ENCODE peak calls at places on chromosome 9, in seven cellular contexts. One of them, this sample, is unnamed.

GRCh38 chr9:93114169-93114983 is 18.4 kb downstream of the CARD19 start:
- DNase-seq in neuronal stem cell: no peak
- DNase-seq in IMR-90: no peak
- DNase-seq in mesenchymal stem cell: no peak
- DNase-seq in H9: no peak
- DNase-seq in trophoblast cell: no peak
- DNase-seq in mesendoderm: peak
- DNase-seq in this sample: no peak

GRCh38 chr9:83062653-83063527 is at the start of gene RASEF:
- DNase-seq in neuronal stem cell: peak
- DNase-seq in IMR-90: no peak
- DNase-seq in mesenchymal stem cell: peak
- DNase-seq in H9: peak
- DNase-seq in trophoblast cell: peak
- DNase-seq in mesendoderm: peak
- DNase-seq in this sample: peak

GRCh38 chr9:107351382-107352045 is 68.4 kb downstream of the RAD23B start:
- DNase-seq in neuronal stem cell: no peak
- DNase-seq in IMR-90: no peak
- DNase-seq in mesenchymal stem cell: no peak
- DNase-seq in H9: no peak
- DNase-seq in trophoblast cell: peak
- DNase-seq in mesendoderm: peak
- DNase-seq in this sample: no peak

GRCh38 chr9:520315-520714 is 305.6 kb downstream of the DOCK8 start:
- DNase-seq in neuronal stem cell: no peak
- DNase-seq in IMR-90: no peak
- DNase-seq in mesenchymal stem cell: no peak
- DNase-seq in H9: no peak
- DNase-seq in trophoblast cell: no peak
- DNase-seq in mesendoderm: no peak
- DNase-seq in this sample: no peak

GRCh38 chr9:8627944-8628679 is 828.5 kb upstream of the DMAC1 start:
- DNase-seq in neuronal stem cell: no peak
- DNase-seq in IMR-90: no peak
- DNase-seq in mesenchymal stem cell: no peak
- DNase-seq in H9: no peak
- DNase-seq in trophoblast cell: no peak
- DNase-seq in mesendoderm: no peak
- DNase-seq in this sample: no peak

GRCh38 chr9:76873056-76873792 is 32.7 kb downstream of the PRUNE2 start:
- DNase-seq in neuronal stem cell: peak
- DNase-seq in IMR-90: no peak
- DNase-seq in mesenchymal stem cell: no peak
- DNase-seq in H9: peak
- DNase-seq in trophoblast cell: no peak
- DNase-seq in mesendoderm: peak
- DNase-seq in this sample: no peak

GRCh38 chr9:129608561-129609481 is 12.1 kb downstream of the C9orf50 start:
- DNase-seq in neuronal stem cell: no peak
- DNase-seq in IMR-90: no peak
- DNase-seq in mesenchymal stem cell: no peak
- DNase-seq in H9: no peak
- DNase-seq in trophoblast cell: peak
- DNase-seq in mesendoderm: no peak
- DNase-seq in this sample: no peak

GRCh38 chr9:18555105-18555883 is 81.3 kb downstream of the ADAMTSL1 start:
- DNase-seq in neuronal stem cell: no peak
- DNase-seq in IMR-90: no peak
- DNase-seq in mesenchymal stem cell: no peak
- DNase-seq in H9: no peak
- DNase-seq in trophoblast cell: no peak
- DNase-seq in mesendoderm: no peak
- DNase-seq in this sample: no peak

GRCh38 chr9:88196456-88196855 is 58.2 kb upstream of the SPATA31C2 start:
- DNase-seq in neuronal stem cell: no peak
- DNase-seq in IMR-90: no peak
- DNase-seq in mesenchymal stem cell: peak
- DNase-seq in H9: no peak
- DNase-seq in trophoblast cell: peak
- DNase-seq in mesendoderm: no peak
- DNase-seq in this sample: no peak

GRCh38 chr9:37032713-37033112 is 1.4 kb downstream of the PAX5 start:
- DNase-seq in neuronal stem cell: no peak
- DNase-seq in IMR-90: no peak
- DNase-seq in mesenchymal stem cell: no peak
- DNase-seq in H9: no peak
- DNase-seq in trophoblast cell: no peak
- DNase-seq in mesendoderm: no peak
- DNase-seq in this sample: no peak

GRCh38 chr9:128689293-128689770 is 310 bp downstream of the SET start:
- DNase-seq in neuronal stem cell: no peak
- DNase-seq in IMR-90: no peak
- DNase-seq in mesenchymal stem cell: peak
- DNase-seq in H9: peak
- DNase-seq in trophoblast cell: peak
- DNase-seq in mesendoderm: no peak
- DNase-seq in this sample: no peak

GRCh38 chr9:38068616-38068865 is 486 bp downstream of the SHB start:
- DNase-seq in neuronal stem cell: no peak
- DNase-seq in IMR-90: peak
- DNase-seq in mesenchymal stem cell: peak
- DNase-seq in H9: no peak
- DNase-seq in trophoblast cell: peak
- DNase-seq in mesendoderm: no peak
- DNase-seq in this sample: no peak

GRCh38 chr9:137833721-137834613 is 43.6 kb upstream of the CACNA1B start:
- DNase-seq in neuronal stem cell: no peak
- DNase-seq in IMR-90: no peak
- DNase-seq in mesenchymal stem cell: no peak
- DNase-seq in H9: no peak
- DNase-seq in trophoblast cell: no peak
- DNase-seq in mesendoderm: no peak
- DNase-seq in this sample: no peak

GRCh38 chr9:98142182-98142924 is 23.3 kb upstream of the TRIM14 start:
- DNase-seq in neuronal stem cell: no peak
- DNase-seq in IMR-90: no peak
- DNase-seq in mesenchymal stem cell: no peak
- DNase-seq in H9: no peak
- DNase-seq in trophoblast cell: peak
- DNase-seq in mesendoderm: peak
- DNase-seq in this sample: no peak

GRCh38 chr9:76704601-76705204 is 59.5 kb upstream of the PCA3 start:
- DNase-seq in neuronal stem cell: peak
- DNase-seq in IMR-90: peak
- DNase-seq in mesenchymal stem cell: peak
- DNase-seq in H9: no peak
- DNase-seq in trophoblast cell: peak
- DNase-seq in mesendoderm: peak
- DNase-seq in this sample: peak

GRCh38 chr9:130425741-130426466 is 18.9 kb upstream of the ASS1 start:
- DNase-seq in neuronal stem cell: no peak
- DNase-seq in IMR-90: no peak
- DNase-seq in mesenchymal stem cell: no peak
- DNase-seq in H9: peak
- DNase-seq in trophoblast cell: no peak
- DNase-seq in mesendoderm: no peak
- DNase-seq in this sample: no peak

GRCh38 chr9:21549251-21549765 is 67.2 kb upstream of the IFNE start:
- DNase-seq in neuronal stem cell: no peak
- DNase-seq in IMR-90: peak
- DNase-seq in mesenchymal stem cell: no peak
- DNase-seq in H9: no peak
- DNase-seq in trophoblast cell: no peak
- DNase-seq in mesendoderm: no peak
- DNase-seq in this sample: no peak

GRCh38 chr9:4024281-4024680 is 275.6 kb downstream of the GLIS3 start:
- DNase-seq in neuronal stem cell: no peak
- DNase-seq in IMR-90: no peak
- DNase-seq in mesenchymal stem cell: no peak
- DNase-seq in H9: no peak
- DNase-seq in trophoblast cell: no peak
- DNase-seq in mesendoderm: no peak
- DNase-seq in this sample: no peak

GRCh38 chr9:119556129-119556875 is 187.1 kb upstream of the BRINP1 start:
- DNase-seq in neuronal stem cell: peak
- DNase-seq in IMR-90: peak
- DNase-seq in mesenchymal stem cell: peak
- DNase-seq in H9: peak
- DNase-seq in trophoblast cell: peak
- DNase-seq in mesendoderm: peak
- DNase-seq in this sample: peak

GRCh38 chr9:130982636-130983282 is 26.2 kb upstream of the LAMC3 start:
- DNase-seq in neuronal stem cell: no peak
- DNase-seq in IMR-90: no peak
- DNase-seq in mesenchymal stem cell: no peak
- DNase-seq in H9: no peak
- DNase-seq in trophoblast cell: no peak
- DNase-seq in mesendoderm: no peak
- DNase-seq in this sample: no peak

GRCh38 chr9:77556396-77556795 is 91.7 kb downstream of the GNA14 start:
- DNase-seq in neuronal stem cell: no peak
- DNase-seq in IMR-90: no peak
- DNase-seq in mesenchymal stem cell: no peak
- DNase-seq in H9: no peak
- DNase-seq in trophoblast cell: no peak
- DNase-seq in mesendoderm: no peak
- DNase-seq in this sample: no peak

GRCh38 chr9:132878695-132879064 is at the start of gene SPACA9:
- DNase-seq in neuronal stem cell: peak
- DNase-seq in IMR-90: peak
- DNase-seq in mesenchymal stem cell: peak
- DNase-seq in H9: peak
- DNase-seq in trophoblast cell: peak
- DNase-seq in mesendoderm: peak
- DNase-seq in this sample: no peak

GRCh38 chr9:109162652-109163051 is 4.4 kb downstream of the FRRS1L start:
- DNase-seq in neuronal stem cell: no peak
- DNase-seq in IMR-90: no peak
- DNase-seq in mesenchymal stem cell: no peak
- DNase-seq in H9: no peak
- DNase-seq in trophoblast cell: no peak
- DNase-seq in mesendoderm: no peak
- DNase-seq in this sample: no peak

GRCh38 chr9:7185612-7186011 is 427.8 kb downstream of the KDM4C start:
- DNase-seq in neuronal stem cell: no peak
- DNase-seq in IMR-90: peak
- DNase-seq in mesenchymal stem cell: peak
- DNase-seq in H9: peak
- DNase-seq in trophoblast cell: peak
- DNase-seq in mesendoderm: peak
- DNase-seq in this sample: no peak

GRCh38 chr9:107177857-107178256 is 105.2 kb upstream of the RAD23B start:
- DNase-seq in neuronal stem cell: no peak
- DNase-seq in IMR-90: no peak
- DNase-seq in mesenchymal stem cell: no peak
- DNase-seq in H9: no peak
- DNase-seq in trophoblast cell: peak
- DNase-seq in mesendoderm: no peak
- DNase-seq in this sample: no peak

DNA sequence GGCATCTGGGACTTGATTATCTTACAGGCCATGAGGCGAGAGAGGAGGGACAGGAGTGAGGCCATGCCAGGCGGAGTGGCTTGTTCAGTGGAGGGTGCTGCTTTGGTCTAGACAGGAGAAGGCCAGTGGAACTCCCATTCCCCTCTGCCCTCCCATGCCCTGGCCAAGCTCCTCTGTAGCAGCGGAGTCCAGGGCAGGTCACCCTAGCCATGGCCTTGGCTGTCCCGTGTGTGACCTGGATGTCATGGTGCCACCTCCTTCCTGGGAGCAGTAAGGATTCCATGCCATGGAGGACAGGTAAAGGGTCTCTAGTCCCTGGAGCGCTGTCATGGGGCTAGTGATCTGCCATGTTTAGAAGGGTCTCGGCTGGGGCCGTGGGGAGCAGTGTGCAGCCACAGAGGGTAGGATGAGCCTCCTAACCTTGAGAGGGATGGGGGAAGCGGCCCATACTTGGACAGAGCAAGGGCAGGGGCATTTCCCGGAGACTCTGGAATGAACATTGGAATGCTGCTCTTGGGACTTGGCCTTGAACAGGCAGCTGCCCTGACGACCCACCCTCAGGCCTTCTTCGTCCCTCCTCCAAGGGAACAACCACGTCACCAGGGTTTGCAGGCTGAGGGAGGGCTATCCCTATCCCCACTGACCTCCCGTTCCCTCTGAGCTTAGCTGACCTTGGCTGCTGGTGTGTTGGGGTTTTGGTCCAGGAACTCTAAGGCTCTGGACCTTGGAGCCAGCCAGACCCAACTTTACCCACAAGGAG is 100.4 kb downstream of the DAB2IP start:
- DNase-seq in neuronal stem cell: no peak
- DNase-seq in IMR-90: no peak
- DNase-seq in mesenchymal stem cell: peak
- DNase-seq in H9: no peak
- DNase-seq in trophoblast cell: peak
- DNase-seq in mesendoderm: no peak
- DNase-seq in this sample: no peak
- H2BK120ac ChIP-seq in neuronal stem cell: no peak
- H2BK120ac ChIP-seq in IMR-90: no peak
- H2BK120ac ChIP-seq in mesenchymal stem cell: no peak
- H2BK120ac ChIP-seq in H9: no peak
- H2BK120ac ChIP-seq in trophoblast cell: no peak
- H2BK120ac ChIP-seq in mesendoderm: no peak
- H2BK120ac ChIP-seq in this sample: no peak

DNA sequence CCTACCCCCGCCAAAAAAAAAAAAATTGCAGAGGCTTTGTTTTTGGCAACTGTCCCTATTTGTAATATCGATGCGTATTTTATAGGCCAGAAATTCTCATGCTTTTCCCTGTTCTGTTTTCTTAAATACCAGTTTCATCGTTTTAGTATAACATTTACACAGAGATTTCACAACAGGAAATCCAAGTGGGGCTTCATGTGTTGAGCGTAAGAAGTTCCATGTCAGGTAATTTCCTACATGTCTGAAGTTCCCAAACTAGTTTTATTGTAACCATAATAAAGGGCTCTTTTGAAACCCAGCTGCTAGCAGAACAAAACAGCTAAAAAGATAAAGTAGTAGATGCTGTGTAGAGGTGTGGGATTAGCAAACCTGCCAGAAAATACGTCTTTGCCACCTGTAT is 4.2 kb downstream of the SMC5 start:
- DNase-seq in neuronal stem cell: no peak
- DNase-seq in IMR-90: peak
- DNase-seq in mesenchymal stem cell: no peak
- DNase-seq in H9: no peak
- DNase-seq in trophoblast cell: peak
- DNase-seq in mesendoderm: no peak
- DNase-seq in this sample: no peak
- H2BK120ac ChIP-seq in neuronal stem cell: no peak
- H2BK120ac ChIP-seq in IMR-90: no peak
- H2BK120ac ChIP-seq in mesenchymal stem cell: no peak
- H2BK120ac ChIP-seq in H9: no peak
- H2BK120ac ChIP-seq in trophoblast cell: no peak
- H2BK120ac ChIP-seq in mesendoderm: no peak
- H2BK120ac ChIP-seq in this sample: no peak

GRCh38 chr9:127162567-127163365 is 40.3 kb upstream of the ANGPTL2 start:
- DNase-seq in neuronal stem cell: no peak
- DNase-seq in IMR-90: no peak
- DNase-seq in mesenchymal stem cell: no peak
- DNase-seq in H9: peak
- DNase-seq in trophoblast cell: no peak
- DNase-seq in mesendoderm: no peak
- DNase-seq in this sample: no peak
- H2BK120ac ChIP-seq in neuronal stem cell: no peak
- H2BK120ac ChIP-seq in IMR-90: peak
- H2BK120ac ChIP-seq in mesenchymal stem cell: peak
- H2BK120ac ChIP-seq in H9: no peak
- H2BK120ac ChIP-seq in trophoblast cell: no peak
- H2BK120ac ChIP-seq in mesendoderm: no peak
- H2BK120ac ChIP-seq in this sample: no peak

GRCh38 chr9:125679597-125680189 is 27.3 kb downstream of the MAPKAP1 start:
- DNase-seq in neuronal stem cell: no peak
- DNase-seq in IMR-90: no peak
- DNase-seq in mesenchymal stem cell: no peak
- DNase-seq in H9: no peak
- DNase-seq in trophoblast cell: no peak
- DNase-seq in mesendoderm: no peak
- DNase-seq in this sample: no peak
- H2BK120ac ChIP-seq in neuronal stem cell: no peak
- H2BK120ac ChIP-seq in IMR-90: no peak
- H2BK120ac ChIP-seq in mesenchymal stem cell: no peak
- H2BK120ac ChIP-seq in H9: no peak
- H2BK120ac ChIP-seq in trophoblast cell: no peak
- H2BK120ac ChIP-seq in mesendoderm: no peak
- H2BK120ac ChIP-seq in this sample: no peak